ENCODE peak calls at places on chromosome 17, in seven cellular contexts. Q is A549, W is stomach, C is ovary, K is esophagus muscularis mucosa, N is transverse colon, E is H1. M is an unnamed sample. For H3K4me1, the result is how much of the 10 kb centered on the place peaks cover.

GRCh38 chr17:49191917-49192741 is 18.2 kb downstream of the GNGT2 start:
- DNase-seq in Q (peak), W (peak), C (peak), K (peak), N (peak), E (peak), M (peak)

GRCh38 chr17:53571342-53571741 is 251.4 kb upstream of the KIF2B start:
- DNase-seq in Q (no peak), W (no peak), C (no peak), K (no peak), N (no peak), E (no peak), M (no peak)

GRCh38 chr17:77601054-77601979 is 357.2 kb upstream of the TNRC6C start:
- DNase-seq in Q (no peak), W (peak), C (no peak), K (no peak), N (no peak), E (no peak), M (peak)

GRCh38 chr17:13994050-13994449 is 75.3 kb upstream of the COX10 start:
- DNase-seq in Q (no peak), W (no peak), C (no peak), K (no peak), N (no peak), E (no peak), M (no peak)

GRCh38 chr17:13415877-13416416 is 185.8 kb downstream of the HS3ST3A1 start:
- DNase-seq in Q (no peak), W (no peak), C (no peak), K (no peak), N (peak), E (no peak), M (no peak)

GRCh38 chr17:70987867-70988340 is 818.6 kb downstream of the KCNJ2 start:
- DNase-seq in Q (no peak), W (no peak), C (no peak), K (no peak), N (no peak), E (no peak), M (no peak)

GRCh38 chr17:75096082-75096625 is 8.4 kb downstream of the SLC16A5 start:
- DNase-seq in Q (peak), W (peak), C (no peak), K (no peak), N (peak), E (no peak), M (no peak)

GRCh38 chr17:29590979-29591736 is 1.7 kb upstream of the GIT1 start:
- DNase-seq in Q (peak), W (no peak), C (no peak), K (no peak), N (peak), E (no peak), M (peak)

GRCh38 chr17:2043785-2044184 is 2.0 kb downstream of the OVCA2 start:
- DNase-seq in Q (peak), W (no peak), C (no peak), K (no peak), N (no peak), E (no peak), M (no peak)

GRCh38 chr17:59329558-59330313 is 1.7 kb upstream of the YPEL2 start:
- DNase-seq in Q (peak), W (peak), C (peak), K (no peak), N (peak), E (peak), M (no peak)

DNA sequence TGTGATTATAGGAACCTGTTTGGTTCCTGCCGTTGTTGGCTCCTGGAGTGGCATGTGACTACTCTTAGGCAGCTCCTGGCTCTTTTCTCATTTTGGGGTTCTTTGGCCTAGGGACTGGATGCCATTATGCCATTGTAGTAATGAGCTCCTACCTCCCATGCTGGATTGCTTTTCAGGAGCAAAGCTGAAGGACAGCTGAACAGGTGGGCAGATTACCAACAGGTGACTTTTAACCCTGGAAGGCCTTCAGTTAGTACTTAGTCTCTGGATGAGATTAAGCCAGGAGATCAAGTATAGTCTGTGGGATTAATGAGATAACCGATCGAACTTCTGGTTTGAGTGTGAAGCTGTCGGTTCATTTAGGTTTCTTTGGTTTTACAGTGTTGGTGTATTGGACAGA is 25.2 kb downstream of the WIPF2 start:
- DNase-seq in Q (no peak), W (no peak), C (no peak), K (no peak), N (no peak), E (no peak), M (no peak)
- H3K4me1 ChIP-seq in Q (under half), W (half or more), C (under half), K (under half), N (under half), E (under half), M (under half)

GRCh38 chr17:32976131-32976530 is 15.5 kb upstream of the SPACA3 start:
- DNase-seq in Q (no peak), W (no peak), C (no peak), K (no peak), N (no peak), E (no peak), M (no peak)

GRCh38 chr17:32970281-32970680 is 21.4 kb upstream of the SPACA3 start:
- DNase-seq in Q (no peak), W (no peak), C (peak), K (no peak), N (no peak), E (no peak), M (no peak)

GRCh38 chr17:32976605-32977004 is 15.0 kb upstream of the SPACA3 start:
- DNase-seq in Q (no peak), W (no peak), C (no peak), K (no peak), N (no peak), E (no peak), M (no peak)

DNA sequence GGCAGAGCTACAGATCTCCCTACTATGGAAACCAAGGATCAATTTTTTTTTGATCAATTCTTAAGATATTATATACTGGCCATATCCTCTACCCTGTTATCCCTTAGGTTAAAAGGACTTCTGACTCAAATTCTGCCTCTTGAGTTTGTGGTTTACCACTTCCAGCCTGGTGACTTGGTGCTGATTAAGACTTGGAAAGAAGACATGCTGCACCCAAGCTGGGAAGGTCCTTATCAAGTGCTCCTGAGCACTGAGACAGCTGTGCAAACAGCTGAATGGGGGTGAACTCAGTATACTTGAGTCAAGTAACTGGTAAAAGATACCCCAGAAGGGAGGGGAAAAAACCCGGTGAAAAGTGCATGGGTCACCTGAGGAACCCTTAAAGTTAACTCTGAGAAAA is 20.5 kb upstream of the SPACA3 start:
- DNase-seq in Q (no peak), W (peak), C (no peak), K (no peak), N (no peak), E (no peak), M (no peak)
- H3K27ac ChIP-seq in Q (no peak), W (no peak), C (no peak), K (no peak), N (no peak), E (no peak), M (no peak)

DNA sequence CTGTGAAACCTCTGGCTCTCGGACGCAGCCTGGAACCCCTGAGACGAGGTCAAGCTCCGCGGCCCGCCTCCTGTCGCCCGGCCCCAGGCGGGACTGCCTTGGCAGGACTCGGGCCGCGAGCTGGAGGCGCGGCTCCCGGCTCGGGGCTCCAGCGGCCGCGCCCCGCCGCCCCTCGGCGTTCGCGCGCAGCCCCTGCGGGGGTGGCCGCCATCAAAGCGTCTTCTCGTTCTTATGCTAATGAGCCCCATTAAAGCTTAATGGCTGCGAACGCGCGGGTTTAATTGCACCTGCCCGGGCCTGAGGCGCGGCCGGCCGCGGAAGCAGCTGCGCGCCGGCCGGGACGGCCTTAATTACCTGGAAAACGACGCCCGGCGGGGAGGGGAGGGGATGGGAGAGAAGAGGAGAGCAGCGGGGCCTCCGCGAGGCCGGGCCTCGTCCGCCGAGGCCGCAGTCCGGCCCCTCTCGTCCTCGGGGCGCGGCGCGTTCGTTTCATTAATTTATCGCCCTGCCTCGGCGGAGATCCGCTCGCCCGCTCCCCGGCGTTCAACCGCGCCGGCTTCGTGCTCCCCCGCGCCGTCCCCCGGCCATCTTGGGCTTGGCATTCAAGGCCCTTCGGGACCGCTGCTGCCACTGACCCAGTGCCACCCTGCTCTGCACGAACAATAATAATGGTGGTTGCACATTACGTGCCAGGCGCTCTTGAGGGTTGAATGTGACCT is 19.2 kb downstream of the RAI1 start:
- DNase-seq in Q (no peak), W (peak), C (no peak), K (no peak), N (peak), E (peak), M (no peak)
- TF ChIP-seq EP300 in Q (no peak), W (no peak), C (no peak), K (no peak), N (no peak), E (peak), M (no peak)

DNA sequence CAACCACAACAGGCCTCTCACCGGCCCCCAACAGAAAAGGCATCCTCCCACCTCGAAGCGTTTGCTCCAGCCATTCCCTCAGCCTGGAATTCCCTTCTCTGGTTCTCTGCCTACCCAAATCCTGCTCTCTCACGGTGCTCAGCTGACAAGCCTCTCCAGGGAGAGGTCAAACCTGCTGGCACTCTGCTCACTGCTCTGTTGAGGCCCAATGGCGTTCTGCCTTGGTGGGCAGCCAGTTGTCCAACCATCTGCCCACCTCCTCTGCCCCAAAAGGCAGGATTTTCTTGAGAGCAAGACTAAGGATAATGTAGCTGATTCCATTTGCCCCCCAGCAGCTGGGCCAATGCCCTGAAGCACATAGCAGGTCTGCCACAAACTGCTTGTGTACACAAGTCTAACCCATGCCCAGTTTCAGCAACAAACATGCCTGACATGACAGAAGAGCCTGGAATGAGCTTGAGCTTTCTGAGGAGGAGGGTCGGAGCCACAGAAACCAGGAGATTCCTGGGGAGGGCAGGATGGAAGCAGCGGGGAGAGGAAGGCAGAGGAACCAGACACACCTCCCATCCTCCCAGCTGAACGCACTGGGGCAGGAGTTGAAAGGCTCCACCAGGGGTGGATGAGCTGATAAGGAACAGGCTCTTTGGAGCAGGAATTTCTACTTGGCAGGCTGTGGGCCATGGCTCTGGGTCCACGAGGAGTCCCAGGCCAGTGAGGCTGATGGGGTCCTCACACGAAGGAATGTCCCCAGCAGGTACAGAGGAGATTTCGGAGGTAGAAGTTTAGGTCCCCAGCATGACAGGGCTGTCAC is 23.9 kb downstream of the ARHGAP27 start:
- DNase-seq in Q (no peak), W (no peak), C (no peak), K (no peak), N (peak), E (no peak), M (no peak)
- H3K4me1 ChIP-seq in Q (under half), W (half or more), C (under half), K (half or more), N (half or more), E (under half), M (under half)

GRCh38 chr17:58313815-58314705 is 14.5 kb downstream of the TSPOAP1 start:
- DNase-seq in Q (no peak), W (peak), C (no peak), K (no peak), N (no peak), E (peak), M (no peak)
- H3K27ac ChIP-seq in Q (no peak), W (no peak), C (no peak), K (no peak), N (no peak), E (no peak), M (no peak)

DNA sequence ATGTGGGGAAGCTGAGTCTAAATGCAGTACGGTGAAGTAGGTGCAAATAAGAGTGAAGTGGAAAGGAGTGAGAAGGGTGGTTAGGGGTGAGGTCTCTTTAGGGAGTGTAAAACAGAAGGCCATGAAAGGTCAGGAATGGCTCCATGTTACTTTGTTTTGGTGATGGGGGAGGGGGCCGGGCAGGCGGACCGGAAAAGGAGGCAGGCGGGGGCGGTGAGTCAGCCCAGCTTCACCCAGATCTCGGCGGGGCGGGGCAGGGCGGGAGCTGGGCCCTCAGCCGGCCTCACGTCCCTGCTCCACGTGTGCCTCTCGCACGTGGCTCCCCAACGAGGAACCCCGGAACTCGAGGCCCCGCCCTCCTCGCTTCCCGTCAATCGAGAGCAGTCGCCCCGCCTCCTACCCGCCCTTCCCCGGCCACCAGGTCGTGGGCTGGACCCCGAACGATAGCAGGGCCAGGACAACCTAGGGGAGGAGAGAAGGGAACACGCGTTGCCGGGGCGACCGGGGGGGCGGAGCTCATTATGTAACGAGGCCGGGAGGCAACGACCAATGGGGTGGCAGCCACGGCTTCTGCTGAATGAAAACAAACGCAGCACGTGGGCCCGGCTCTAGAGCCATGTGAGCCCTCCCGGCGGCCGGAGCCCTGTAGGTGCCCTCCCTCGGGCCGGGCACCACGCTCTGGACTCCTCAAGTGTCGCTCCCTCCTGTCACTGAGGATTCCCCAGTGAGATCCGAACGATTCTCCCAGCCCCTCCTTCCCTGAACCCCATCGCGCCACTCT is 1.4 kb downstream of the NR1D1 start:
- DNase-seq in Q (peak), W (peak), C (peak), K (peak), N (peak), E (peak), M (peak)
- TF ChIP-seq EP300 in Q (peak), W (peak), C (peak), K (peak), N (peak), E (no peak), M (peak)